ENCODE peak calls at places on chromosomes 6 and 20, in six cellular contexts. Z is uterus, A is heart left ventricle, B is suprapubic skin, D is stomach, Q is tibial nerve. U is an unnamed sample.

GRCh38 chr6:133428299-133428698 is 187.1 kb downstream of the EYA4 start:
- DNase-seq in Z (no peak), A (no peak), B (no peak), D (no peak), Q (no peak), U (no peak)

GRCh38 chr6:1311400-1312192 is at the start of gene FOXQ1:
- DNase-seq in Z (no peak), A (no peak), B (peak), D (peak), Q (no peak), U (no peak)

GRCh38 chr6:165846123-165846966 is 183.3 kb upstream of the PDE10A start:
- DNase-seq in Z (no peak), A (no peak), B (no peak), D (no peak), Q (no peak), U (no peak)

GRCh38 chr6:13397359-13398080 is 69.2 kb upstream of the TBC1D7 start:
- DNase-seq in Z (no peak), A (no peak), B (no peak), D (no peak), Q (no peak), U (no peak)

GRCh38 chr6:29531668-29532067 is 27.9 kb downstream of the UBD start:
- DNase-seq in Z (no peak), A (no peak), B (no peak), D (no peak), Q (no peak), U (no peak)

GRCh38 chr6:158284340-158285210 is 27.7 kb upstream of the TULP4 start:
- DNase-seq in Z (no peak), A (no peak), B (no peak), D (no peak), Q (no peak), U (no peak)

GRCh38 chr6:147716434-147716833 is 207.9 kb downstream of the SAMD5 start:
- DNase-seq in Z (no peak), A (no peak), B (no peak), D (no peak), Q (no peak), U (no peak)

GRCh38 chr6:139699335-139699734 is 324.9 kb upstream of the CITED2 start:
- DNase-seq in Z (no peak), A (no peak), B (no peak), D (no peak), Q (peak), U (no peak)

GRCh38 chr20:63943007-63943807 is 13.0 kb downstream of the UCKL1 start:
- DNase-seq in Z (no peak), A (peak), B (no peak), D (no peak), Q (no peak), U (no peak)

GRCh38 chr6:74596586-74596985 is 609.3 kb downstream of the COL12A1 start:
- DNase-seq in Z (no peak), A (no peak), B (no peak), D (no peak), Q (no peak), U (no peak)

GRCh38 chr6:81826785-81827184 is 74.3 kb upstream of the TENT5A start:
- DNase-seq in Z (no peak), A (no peak), B (no peak), D (no peak), Q (no peak), U (no peak)

GRCh38 chr6:170114956-170115855 is 175.7 kb downstream of the DLL1 start:
- DNase-seq in Z (peak), A (no peak), B (peak), D (peak), Q (no peak), U (no peak)

GRCh38 chr20:46273701-46274100 is 34.6 kb downstream of the CDH22 start:
- DNase-seq in Z (no peak), A (no peak), B (no peak), D (no peak), Q (no peak), U (no peak)

GRCh38 chr6:37314803-37315515 is 38.8 kb upstream of the RNF8 start:
- DNase-seq in Z (peak), A (peak), B (no peak), D (peak), Q (no peak), U (no peak)

GRCh38 chr20:40562031-40562430 is 127.0 kb downstream of the MAFB start:
- DNase-seq in Z (no peak), A (no peak), B (peak), D (no peak), Q (no peak), U (no peak)

GRCh38 chr6:150252714-150253444 is 110.0 kb downstream of the PPP1R14C start:
- DNase-seq in Z (no peak), A (no peak), B (no peak), D (no peak), Q (no peak), U (peak)

GRCh38 chr20:18750735-18751134 is 62.8 kb upstream of the SCP2D1 start:
- DNase-seq in Z (no peak), A (no peak), B (no peak), D (no peak), Q (no peak), U (no peak)

GRCh38 chr6:34526241-34526972 is 29.7 kb downstream of the SPDEF start:
- DNase-seq in Z (peak), A (peak), B (no peak), D (no peak), Q (no peak), U (no peak)

GRCh38 chr20:55676097-55676496 is 329.2 kb downstream of the CBLN4 start:
- DNase-seq in Z (no peak), A (no peak), B (no peak), D (no peak), Q (no peak), U (no peak)

GRCh38 chr6:16712931-16713484 is 48.3 kb downstream of the ATXN1 start:
- DNase-seq in Z (peak), A (peak), B (no peak), D (no peak), Q (peak), U (no peak)

GRCh38 chr6:3603443-3604130 is 146.7 kb upstream of the SLC22A23 start:
- DNase-seq in Z (no peak), A (no peak), B (no peak), D (no peak), Q (no peak), U (no peak)

GRCh38 chr6:137259349-137259748 is 40.2 kb upstream of the IFNGR1 start:
- DNase-seq in Z (no peak), A (no peak), B (no peak), D (no peak), Q (no peak), U (no peak)

GRCh38 chr6:166826264-166826663 is 130.1 kb downstream of the RNASET2 start:
- DNase-seq in Z (no peak), A (no peak), B (no peak), D (no peak), Q (no peak), U (no peak)

GRCh38 chr6:144297498-144298166 is 12.5 kb downstream of the UTRN start:
- DNase-seq in Z (no peak), A (no peak), B (no peak), D (no peak), Q (no peak), U (no peak)

GRCh38 chr6:170243791-170244291 is 47.0 kb downstream of the DLL1 start:
- DNase-seq in Z (no peak), A (peak), B (no peak), D (no peak), Q (no peak), U (no peak)

GRCh38 chr6:13273202-13273930 is 55.0 kb downstream of the TBC1D7 start:
- DNase-seq in Z (no peak), A (no peak), B (no peak), D (no peak), Q (no peak), U (no peak)

GRCh38 chr6:158039571-158040050 is 57.9 kb downstream of the SYNJ2 start:
- DNase-seq in Z (peak), A (peak), B (no peak), D (no peak), Q (no peak), U (no peak)

GRCh38 chr6:168145747-168146596 is 67.0 kb upstream of the FRMD1 start:
- DNase-seq in Z (peak), A (no peak), B (peak), D (no peak), Q (no peak), U (no peak)

GRCh38 chr20:22449115-22449973 is 135.0 kb downstream of the FOXA2 start:
- DNase-seq in Z (no peak), A (no peak), B (no peak), D (no peak), Q (no peak), U (no peak)

GRCh38 chr6:140192018-140192417 is 817.6 kb upstream of the CITED2 start:
- DNase-seq in Z (no peak), A (no peak), B (no peak), D (no peak), Q (no peak), U (no peak)

GRCh38 chr20:56166781-56167465 is 81.6 kb upstream of the MC3R start:
- DNase-seq in Z (no peak), A (no peak), B (no peak), D (no peak), Q (no peak), U (no peak)

GRCh38 chr6:26025894-26026832 is 61.1 kb upstream of the HFE start:
- DNase-seq in Z (peak), A (peak), B (peak), D (peak), Q (peak), U (no peak)
- TF ChIP-seq POLR2A in Z (no peak), A (peak), B (no peak), D (peak), Q (no peak), U (peak)

DNA sequence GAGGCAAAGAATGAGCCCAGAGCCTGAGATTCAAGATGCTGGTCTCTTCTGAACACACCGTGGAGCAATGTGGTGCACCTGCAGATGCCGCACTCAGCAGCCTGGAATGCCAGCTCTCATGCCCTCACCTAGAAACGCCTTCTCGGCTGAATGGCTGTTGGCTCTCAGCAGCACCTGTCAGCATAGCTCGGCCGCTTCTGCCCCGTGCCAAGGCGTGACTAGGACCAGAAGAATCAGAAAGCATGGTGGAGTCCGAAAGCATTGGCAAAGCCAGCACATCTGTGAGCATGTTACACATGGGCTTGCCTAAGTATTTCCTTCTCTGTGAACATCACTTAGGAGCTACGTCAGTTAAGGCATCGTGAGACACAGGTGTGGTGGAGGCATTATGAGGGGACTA is 140.8 kb downstream of the MAP3K4 start:
- DNase-seq in Z (no peak), A (no peak), B (no peak), D (no peak), Q (no peak), U (no peak)
- TF ChIP-seq POLR2A in Z (no peak), A (no peak), B (no peak), D (no peak), Q (no peak), U (no peak)

DNA sequence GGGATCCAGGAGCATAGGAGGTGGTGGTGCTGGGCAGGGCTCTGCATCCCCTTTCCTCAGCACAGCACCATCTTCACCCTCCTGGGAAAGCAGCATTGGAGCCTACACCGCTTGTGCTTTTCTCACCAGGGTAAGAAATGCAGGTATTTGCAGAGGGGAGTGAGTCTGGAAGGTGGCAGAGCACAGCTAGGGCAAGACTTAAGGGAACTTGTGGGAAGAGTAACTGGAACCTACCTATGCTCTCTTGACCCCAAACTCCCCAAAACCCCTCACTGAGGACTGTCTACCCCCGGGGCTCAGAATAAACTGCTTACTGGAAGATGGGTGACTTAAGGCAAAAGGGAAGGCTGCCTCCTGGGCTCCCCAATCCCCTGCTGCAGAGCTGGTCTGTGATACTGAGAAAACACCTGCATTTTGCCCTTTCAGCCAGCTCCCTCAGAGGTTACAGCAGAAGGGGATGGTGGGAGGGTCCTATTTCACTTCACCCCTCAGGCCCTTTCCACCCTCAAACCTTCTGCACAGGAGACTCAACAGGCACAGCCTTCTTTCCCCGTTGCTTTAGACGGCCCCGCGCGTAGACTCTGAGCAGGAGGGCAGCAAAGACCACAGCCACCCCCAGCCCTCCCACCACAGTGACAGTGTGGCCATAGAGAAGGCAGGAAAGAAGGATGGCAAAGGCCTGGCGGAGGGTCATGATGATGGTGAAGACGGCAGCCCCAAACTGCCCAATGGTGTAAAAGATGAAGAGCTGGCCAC is 2.9 kb downstream of the SLC35B2 start:
- DNase-seq in Z (no peak), A (no peak), B (no peak), D (no peak), Q (no peak), U (no peak)
- TF ChIP-seq POLR2A in Z (no peak), A (no peak), B (no peak), D (no peak), Q (no peak), U (peak)

DNA sequence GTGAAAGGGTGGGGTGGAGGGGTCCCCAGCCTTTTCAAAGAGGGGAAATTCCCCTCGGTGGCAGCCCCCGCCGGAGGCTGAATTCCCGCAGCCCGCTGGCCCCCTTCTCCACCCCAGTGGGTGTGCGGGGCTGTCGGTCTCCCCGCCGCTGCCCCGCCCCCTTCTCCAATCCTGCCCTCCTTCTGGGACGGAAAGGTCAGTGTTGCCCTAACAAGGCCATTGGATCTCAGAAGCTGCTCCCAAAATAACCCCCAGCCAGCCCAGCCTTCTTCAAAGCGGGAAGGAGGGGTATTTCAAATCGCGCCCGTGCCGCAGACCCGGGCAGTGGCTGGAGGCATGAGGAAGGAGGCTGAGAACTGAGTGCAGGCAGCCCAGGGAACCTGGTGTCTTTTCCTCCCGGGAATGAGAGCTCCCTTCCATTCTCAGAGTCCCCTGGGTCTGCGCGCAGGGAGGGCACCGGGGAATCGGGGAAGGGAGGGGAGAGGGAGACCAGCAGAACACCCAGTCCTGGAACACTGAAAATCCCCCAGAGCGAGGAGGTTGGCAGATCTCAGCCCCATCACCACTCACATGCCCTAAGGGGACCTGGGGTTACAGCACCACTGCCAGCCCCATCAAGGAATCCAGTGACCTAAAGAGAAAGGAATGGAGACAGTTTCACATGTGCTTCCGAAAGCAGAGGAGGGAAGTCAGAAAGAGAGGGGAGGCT is at the start of gene JPH2:
- DNase-seq in Z (peak), A (peak), B (no peak), D (peak), Q (no peak), U (peak)
- TF ChIP-seq POLR2A in Z (peak), A (peak), B (no peak), D (no peak), Q (no peak), U (peak)

GRCh38 chr6:45837541-45838200 is 178.0 kb downstream of the CLIC5 start:
- DNase-seq in Z (no peak), A (no peak), B (no peak), D (no peak), Q (no peak), U (no peak)
- TF ChIP-seq POLR2A in Z (no peak), A (no peak), B (no peak), D (no peak), Q (no peak), U (no peak)

DNA sequence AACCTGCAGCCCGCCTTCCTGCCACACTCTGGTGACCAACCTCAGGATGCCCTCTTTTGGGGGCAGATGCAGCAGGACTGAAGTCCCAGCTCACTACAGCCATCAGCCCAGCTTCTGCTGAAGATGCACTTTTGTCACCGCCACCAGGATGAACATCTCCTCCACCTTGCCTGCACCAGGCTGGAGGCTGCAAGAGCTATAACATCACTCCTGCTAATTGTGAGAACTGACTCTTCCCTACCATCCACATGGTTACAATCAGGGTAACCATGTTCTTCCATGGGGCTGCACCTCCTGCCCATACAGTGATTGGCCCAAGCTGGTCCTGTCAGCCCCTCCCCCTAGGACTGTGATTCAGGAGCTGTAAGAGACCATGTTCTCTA is 2.0 kb upstream of the ACTL10 start:
- DNase-seq in Z (peak), A (no peak), B (no peak), D (no peak), Q (no peak), U (no peak)
- TF ChIP-seq POLR2A in Z (no peak), A (no peak), B (no peak), D (no peak), Q (no peak), U (peak)

DNA sequence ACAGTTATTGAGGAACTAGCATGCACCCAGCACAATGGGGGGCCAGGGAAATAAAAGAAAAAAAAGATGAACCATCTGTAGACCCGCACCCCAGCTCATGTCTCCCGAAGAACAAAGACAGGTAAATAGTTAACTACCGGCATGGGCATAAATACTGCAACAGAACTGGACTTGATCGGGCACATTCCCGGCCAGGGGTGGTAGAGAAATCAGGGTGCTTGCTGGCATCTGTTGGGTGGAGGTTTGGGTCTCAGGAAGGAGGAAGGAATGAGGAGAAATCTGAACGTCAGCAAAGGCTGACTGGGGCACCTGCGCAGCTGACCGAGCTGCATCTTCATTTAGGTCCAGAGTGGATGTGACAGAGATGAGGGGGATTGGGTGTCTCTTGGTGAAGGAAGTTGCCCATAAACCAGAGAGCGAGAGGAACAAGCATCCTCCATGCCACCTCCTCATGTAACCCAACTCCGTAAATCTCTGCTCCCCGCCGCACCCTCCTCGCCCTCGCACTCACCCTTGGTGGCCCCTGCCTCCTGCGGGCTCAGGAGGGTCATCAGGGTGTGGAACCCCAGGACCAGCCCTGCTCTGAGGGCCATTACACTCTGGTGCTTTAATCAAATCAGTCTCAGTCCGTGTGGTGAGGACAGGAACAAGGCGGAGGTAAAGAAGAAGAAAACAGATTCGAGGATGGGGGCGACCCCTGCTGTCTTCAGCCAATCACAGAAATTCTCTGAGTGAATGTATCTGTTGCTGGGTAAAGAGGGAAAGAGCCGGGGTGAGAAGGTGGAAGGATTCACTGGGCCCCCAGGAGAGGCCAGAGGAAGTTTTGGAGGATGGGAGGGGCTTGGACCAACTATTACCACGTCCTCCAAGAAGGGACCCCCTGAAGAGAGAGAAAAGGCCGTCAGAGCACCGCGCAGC is at the start of gene HLA-DOA:
- DNase-seq in Z (no peak), A (no peak), B (no peak), D (no peak), Q (no peak), U (peak)
- TF ChIP-seq POLR2A in Z (peak), A (no peak), B (no peak), D (no peak), Q (no peak), U (no peak)

DNA sequence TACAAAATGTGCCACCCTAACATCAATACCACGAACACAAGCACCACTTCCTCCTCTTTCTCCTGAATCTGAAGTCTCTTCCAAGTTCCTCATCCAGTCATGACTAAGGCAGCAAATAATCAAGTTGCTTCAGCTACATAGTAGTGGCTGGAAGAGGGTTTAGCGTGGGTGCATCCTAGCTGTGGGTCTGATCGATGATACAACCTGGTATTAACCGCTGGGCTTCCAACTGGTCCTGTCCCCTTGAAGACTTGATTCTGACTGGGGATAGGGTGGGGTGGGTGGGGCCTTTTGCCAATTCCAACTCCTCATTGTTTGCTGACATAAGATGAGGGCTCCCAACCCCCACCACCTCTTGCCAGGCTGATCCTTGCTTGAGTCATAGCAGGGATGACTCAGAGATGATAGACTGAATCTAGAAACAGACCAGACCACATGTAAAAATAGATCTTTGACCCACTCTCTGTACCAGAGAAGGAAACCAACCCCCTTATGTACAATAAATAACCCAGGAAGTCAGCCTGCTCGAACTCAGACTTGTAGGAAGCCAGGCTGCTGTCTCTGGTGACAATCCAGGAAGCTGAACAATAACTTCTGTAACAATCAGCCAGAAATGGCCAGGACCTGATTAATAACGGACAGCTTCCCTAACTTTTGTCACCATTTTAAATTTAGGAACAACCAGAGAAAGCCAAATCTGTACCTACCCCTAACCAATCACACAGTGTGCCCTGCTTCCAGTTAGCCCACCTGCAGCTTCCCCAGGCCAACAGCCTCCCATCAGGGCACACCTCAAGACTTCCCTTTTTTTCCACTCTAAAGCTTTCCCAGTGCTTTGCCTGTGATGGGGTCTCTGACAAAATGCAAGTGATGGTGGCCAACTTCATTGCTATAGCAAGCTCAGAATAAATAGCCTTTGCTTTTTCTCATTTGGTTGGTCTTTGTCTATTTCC is 68.9 kb upstream of the FAM184A start:
- DNase-seq in Z (peak), A (peak), B (no peak), D (peak), Q (peak), U (peak)
- TF ChIP-seq POLR2A in Z (no peak), A (no peak), B (no peak), D (no peak), Q (no peak), U (no peak)

U was measured in H54.